ENCODE peak calls at places on chromosomes 5 and 9, in six cellular contexts. K is colonic mucosa; G is A549; H is CD8-positive, alpha-beta T cell; E is Peyer's patch; W is IMR-90. V is an unnamed sample. For H3K4me1, the result is how much of the 10 kb centered on the place peaks cover.

GRCh38 chr9:17135578-17135904 is 701 bp downstream of the CNTLN start:
- DNase-seq in K (no peak), G (no peak), H (no peak), E (peak), W (no peak), V (no peak)

GRCh38 chr5:67166886-67167285 is 29.7 kb downstream of the CD180 start:
- DNase-seq in K (no peak), G (no peak), H (no peak), E (no peak), W (no peak), V (peak)

GRCh38 chr5:37875051-37875787 is 35.4 kb upstream of the GDNF start:
- DNase-seq in K (no peak), G (no peak), H (no peak), E (no peak), W (peak), V (no peak)

GRCh38 chr9:70257512-70257911 is 1.3 kb upstream of the SMC5 start:
- DNase-seq in K (no peak), G (no peak), H (no peak), E (no peak), W (no peak), V (no peak)

GRCh38 chr9:73683862-73684591 is 532.4 kb downstream of the ANXA1 start:
- DNase-seq in K (no peak), G (peak), H (no peak), E (no peak), W (no peak), V (no peak)

GRCh38 chr5:128513816-128514215 is 24.2 kb downstream of the FBN2 start:
- DNase-seq in K (no peak), G (no peak), H (no peak), E (no peak), W (peak), V (no peak)

GRCh38 chr5:124157320-124157719 is 589.1 kb downstream of the ZNF608 start:
- DNase-seq in K (no peak), G (no peak), H (no peak), E (no peak), W (no peak), V (no peak)

GRCh38 chr9:26331223-26331622 is 561.4 kb downstream of the CAAP1 start:
- DNase-seq in K (no peak), G (no peak), H (no peak), E (no peak), W (no peak), V (no peak)

GRCh38 chr9:116243708-116244107 is 90.1 kb downstream of the PAPPA start:
- DNase-seq in K (no peak), G (no peak), H (no peak), E (no peak), W (no peak), V (no peak)

GRCh38 chr5:134138416-134139376 is 24.2 kb downstream of the TCF7 start:
- DNase-seq in K (no peak), G (no peak), H (no peak), E (peak), W (peak), V (peak)

DNA sequence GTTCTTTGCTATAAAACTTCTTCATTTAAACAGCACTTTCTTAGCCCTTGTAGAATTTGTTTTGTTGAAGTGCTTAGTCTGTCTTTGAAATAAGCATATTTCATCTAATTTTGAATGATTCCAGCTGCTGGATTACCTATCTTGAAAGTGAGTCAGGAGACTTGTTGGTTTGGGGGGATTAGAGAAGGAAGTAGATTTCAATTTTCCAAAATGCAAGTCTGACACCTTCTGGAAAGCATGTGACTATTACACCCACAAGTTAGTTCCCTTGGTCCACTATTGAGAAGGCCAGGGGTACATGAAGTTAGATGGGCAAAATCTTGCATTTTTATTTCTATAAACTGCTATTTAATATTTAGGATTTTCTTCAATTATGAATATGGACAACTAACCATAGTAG is 96.4 kb upstream of the RANBP3L start:
- DNase-seq in K (no peak), G (peak), H (no peak), E (no peak), W (peak), V (no peak)
- TF ChIP-seq CTCF in K (no peak), G (peak), H (no peak), E (no peak), W (peak), V (peak)

GRCh38 chr5:43017438-43017820 is 22.7 kb downstream of the ANXA2R start:
- DNase-seq in K (peak), G (no peak), H (no peak), E (peak), W (peak), V (peak)

GRCh38 chr5:43019615-43020293 is 20.4 kb downstream of the ANXA2R start:
- DNase-seq in K (peak), G (peak), H (peak), E (peak), W (peak), V (peak)

GRCh38 chr5:43019293-43019614 is 20.9 kb downstream of the ANXA2R start:
- DNase-seq in K (no peak), G (no peak), H (no peak), E (no peak), W (no peak), V (no peak)

GRCh38 chr5:43024217-43024616 is 15.9 kb downstream of the ANXA2R start:
- DNase-seq in K (no peak), G (no peak), H (no peak), E (no peak), W (no peak), V (no peak)

GRCh38 chr5:43020294-43020711 is 19.8 kb downstream of the ANXA2R start:
- DNase-seq in K (peak), G (no peak), H (no peak), E (peak), W (peak), V (no peak)
- H3K4me3 ChIP-seq in K (peak), G (peak), H (peak), E (peak), W (peak), V (peak)

DNA sequence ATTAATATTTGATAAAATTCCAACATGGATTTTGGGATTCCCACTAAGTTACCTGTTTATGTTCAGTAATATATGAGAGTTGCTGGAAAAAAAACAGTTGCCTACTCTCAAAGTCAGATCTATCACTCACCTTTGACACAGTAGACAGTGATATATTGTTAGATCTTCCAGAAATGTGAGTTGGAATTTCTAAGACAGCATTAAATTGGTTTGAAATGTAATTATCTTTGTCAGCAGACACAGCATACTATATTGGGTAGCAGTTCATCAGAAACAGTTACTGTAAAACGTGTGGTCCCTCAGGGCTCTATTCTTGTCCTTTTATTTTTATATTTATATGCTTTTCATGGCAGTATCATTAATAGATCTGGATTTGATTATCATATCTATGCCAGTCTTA is 433.6 kb upstream of the ARRDC3 start:
- DNase-seq in K (no peak), G (no peak), H (no peak), E (no peak), W (no peak), V (no peak)
- H3K4me1 ChIP-seq in K (under half), G (under half), H (under half), E (under half), W (under half), V (under half)

GRCh38 chr5:149667827-149668122 is 62.3 kb upstream of the PPARGC1B start:
- DNase-seq in K (no peak), G (no peak), H (no peak), E (no peak), W (no peak), V (no peak)
- TF ChIP-seq CTCF in K (peak), G (no peak), H (no peak), E (no peak), W (no peak), V (no peak)

DNA sequence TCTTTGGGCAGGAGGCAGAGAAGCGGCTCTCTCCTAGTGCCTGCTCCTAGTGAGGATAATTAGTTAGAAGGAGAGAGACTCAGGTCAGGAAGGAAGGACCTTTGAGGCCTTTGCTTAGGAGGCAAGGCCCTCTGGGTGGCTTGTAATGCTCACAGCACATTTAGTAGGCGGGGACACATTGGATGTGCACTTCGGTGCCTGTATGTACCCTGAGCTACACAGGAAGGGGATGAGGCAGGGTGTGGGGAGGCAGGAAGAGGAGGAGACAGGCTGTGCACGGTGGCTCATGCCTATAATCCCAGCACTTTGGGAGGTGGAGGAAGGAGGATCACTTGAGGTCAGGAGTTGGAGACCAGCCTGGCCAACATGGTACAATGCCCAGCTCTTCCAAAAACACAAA is 7.2 kb upstream of the LCN2 start:
- DNase-seq in K (no peak), G (no peak), H (no peak), E (no peak), W (no peak), V (peak)
- H3K4me3 ChIP-seq in K (no peak), G (no peak), H (no peak), E (no peak), W (no peak), V (no peak)

V was measured in psoas muscle.